ENCODE peak calls at places on chromosomes 4 and X, in four cellular contexts. W, U, D and O are unnamed samples. For H3K9me3, the result is how much of the 10 kb centered on the place peaks cover.

GRCh38 chr4:107691378-107691777 is 28.7 kb downstream of the PAPSS1 start:
- DNase-seq in W (no peak), U (no peak), D (no peak), O (no peak)

GRCh38 chr4:122733805-122734155 is 1.3 kb downstream of the BBS12 start:
- DNase-seq in W (peak), U (no peak), D (no peak), O (no peak)

GRCh38 chr4:90220453-90220852 is 93.3 kb downstream of the CCSER1 start:
- DNase-seq in W (no peak), U (no peak), D (no peak), O (no peak)

GRCh38 chr4:38574559-38575333 is 89.3 kb upstream of the KLF3 start:
- DNase-seq in W (no peak), U (no peak), D (no peak), O (no peak)

GRCh38 chr4:6250235-6250983 is 19.2 kb upstream of the WFS1 start:
- DNase-seq in W (peak), U (peak), D (peak), O (peak)

GRCh38 chr4:158783775-158784174 is 14.9 kb downstream of the FNIP2 start:
- DNase-seq in W (peak), U (no peak), D (no peak), O (no peak)

GRCh38 chr4:13328591-13328990 is 155.5 kb downstream of the RAB28 start:
- DNase-seq in W (peak), U (no peak), D (no peak), O (no peak)

GRCh38 chrX:9235722-9236121 is 201.8 kb upstream of the FAM9B start:
- DNase-seq in W (no peak), U (no peak), D (no peak), O (no peak)

GRCh38 chr4:67327245-67327860 is 217.9 kb downstream of the CENPC start:
- DNase-seq in W (peak), U (peak), D (peak), O (peak)

GRCh38 chrX:147757750-147758149 is 154.0 kb upstream of the FMR1 start:
- DNase-seq in W (no peak), U (no peak), D (no peak), O (no peak)

GRCh38 chr4:26060286-26060685 is 146.3 kb downstream of the SMIM20 start:
- DNase-seq in W (peak), U (no peak), D (no peak), O (no peak)

GRCh38 chr4:168917150-168917779 is 92.8 kb downstream of the CBR4 start:
- DNase-seq in W (peak), U (peak), D (no peak), O (peak)

GRCh38 chrX:153443476-153444332 is 2.2 kb downstream of the TREX2 start:
- DNase-seq in W (no peak), U (no peak), D (no peak), O (no peak)

GRCh38 chr4:21948347-21949072 is at the start of gene KCNIP4:
- DNase-seq in W (peak), U (peak), D (peak), O (no peak)

DNA sequence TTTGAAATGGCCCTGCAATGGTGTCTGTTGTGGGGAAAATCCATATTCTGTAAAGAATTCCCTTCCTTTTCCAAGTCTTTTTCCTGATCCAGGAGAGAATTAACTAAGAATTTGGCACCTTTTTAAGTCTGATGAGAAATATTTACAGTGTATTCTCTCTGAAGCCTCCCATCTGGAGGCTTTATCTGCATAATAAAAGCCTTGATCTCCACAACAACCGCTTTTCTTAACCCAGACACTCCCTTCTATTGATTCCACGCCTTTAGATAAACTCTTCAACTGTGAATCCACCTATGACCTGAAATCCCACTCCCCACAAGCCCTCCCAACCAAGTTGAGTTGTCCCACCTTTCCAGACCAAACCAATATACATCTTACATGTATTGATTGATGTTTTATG is 43.1 kb upstream of the TMPRSS11E start:
- DNase-seq in W (no peak), U (no peak), D (no peak), O (no peak)
- H3K9ac ChIP-seq in W (no peak), U (no peak), D (no peak), O (no peak)

GRCh38 chr4:110663206-110663605 is 40.3 kb upstream of the PITX2 start:
- DNase-seq in W (no peak), U (no peak), D (no peak), O (no peak)
- H3K4me2 ChIP-seq in W (no peak), U (no peak), D (no peak), O (no peak)

GRCh38 chr4:28014469-28014868 is 1153.8 kb downstream of the STIM2 start:
- DNase-seq in W (no peak), U (no peak), D (no peak), O (no peak)
- H3K9me3 ChIP-seq in W (under half), U (under half), D (under half), O (under half)

GRCh38 chr4:58760100-58760499 is 1649.9 kb upstream of the IGFBP7 start:
- DNase-seq in W (no peak), U (no peak), D (no peak), O (no peak)

GRCh38 chr4:58766763-58767162 is 1656.6 kb upstream of the IGFBP7 start:
- DNase-seq in W (no peak), U (no peak), D (no peak), O (no peak)

GRCh38 chr4:58760737-58761136 is 1650.6 kb upstream of the IGFBP7 start:
- DNase-seq in W (no peak), U (no peak), D (no peak), O (no peak)

DNA sequence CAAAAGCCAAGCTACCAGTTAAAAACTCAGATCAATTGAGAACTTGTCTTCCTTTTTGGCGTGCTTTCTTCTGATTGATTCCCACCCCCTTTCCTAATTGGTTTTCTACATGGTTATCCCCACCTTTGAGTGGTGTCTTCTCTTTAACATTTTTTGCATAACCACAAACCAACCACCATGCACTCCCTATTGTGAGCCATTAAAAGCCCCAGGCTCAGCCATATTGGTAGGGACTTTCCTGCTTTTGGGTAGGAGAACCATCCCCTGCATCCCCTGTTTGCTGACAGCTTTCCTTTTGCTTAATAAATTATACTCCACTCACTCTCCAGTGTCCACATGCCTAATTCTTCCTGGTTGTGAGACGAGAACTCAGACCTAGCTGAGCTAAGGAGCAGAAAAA is 1651.4 kb upstream of the IGFBP7 start:
- DNase-seq in W (no peak), U (no peak), D (no peak), O (no peak)
- H3K9ac ChIP-seq in W (no peak), U (no peak), D (no peak), O (no peak)

DNA sequence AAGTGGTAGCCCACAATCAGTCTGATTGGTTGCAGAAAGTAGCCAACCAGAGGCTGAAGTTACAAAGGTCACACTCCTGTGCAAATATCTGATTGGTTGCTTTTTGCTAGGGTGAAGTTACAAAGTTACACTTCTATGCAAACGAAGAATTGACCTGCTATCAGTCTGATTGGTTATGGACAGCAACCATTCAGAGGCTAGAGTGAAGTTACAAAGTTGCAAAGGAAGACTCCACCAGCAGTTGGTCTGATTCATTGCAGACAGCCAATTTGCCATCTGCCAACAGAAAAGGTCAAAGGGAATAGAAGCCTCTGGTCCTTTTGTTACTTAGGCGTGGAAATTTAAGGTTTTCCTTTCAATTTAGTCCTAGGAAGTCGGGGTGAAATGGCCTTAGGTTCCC is 377.7 kb downstream of the PRDM5 start:
- DNase-seq in W (no peak), U (no peak), D (no peak), O (no peak)
- H3K4me2 ChIP-seq in W (no peak), U (no peak), D (no peak), O (no peak)

GRCh38 chrX:41846714-41847113 is 76.6 kb downstream of the CASK start:
- DNase-seq in W (no peak), U (no peak), D (no peak), O (no peak)
- H3K9me3 ChIP-seq in W (under half), U (under half), D (under half), O (under half)

GRCh38 chrX:72683631-72684030 is 30.5 kb downstream of the PHKA1 start:
- DNase-seq in W (no peak), U (no peak), D (no peak), O (no peak)

GRCh38 chrX:72685810-72686465 is 28.2 kb downstream of the PHKA1 start:
- DNase-seq in W (peak), U (no peak), D (no peak), O (no peak)

DNA sequence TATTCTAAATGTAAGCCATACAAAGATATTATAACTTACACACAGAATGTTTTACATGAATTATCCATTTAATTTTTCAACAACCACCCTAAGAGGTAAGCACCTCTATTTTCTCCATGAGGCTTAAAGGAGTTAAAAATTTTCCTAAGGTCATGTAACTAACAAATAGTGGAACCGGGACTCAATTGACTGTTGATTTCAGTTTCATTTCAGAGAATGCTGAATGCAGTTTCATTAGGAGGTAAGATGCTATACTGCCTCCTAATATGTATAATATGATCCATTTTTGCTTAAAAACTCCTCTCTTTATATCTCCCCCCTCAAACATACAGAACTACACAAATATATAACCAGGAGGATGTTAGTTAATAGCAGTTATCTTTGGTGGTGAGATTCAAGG is 29.1 kb downstream of the PHKA1 start:
- DNase-seq in W (no peak), U (peak), D (no peak), O (no peak)
- H3K9ac ChIP-seq in W (no peak), U (no peak), D (no peak), O (no peak)

GRCh38 chrX:133390647-133391046 is 24.6 kb downstream of the GPC4 start:
- DNase-seq in W (no peak), U (no peak), D (no peak), O (no peak)
- H3K4me2 ChIP-seq in W (no peak), U (no peak), D (no peak), O (no peak)